ENCODE peak calls at places on chromosomes 12 and 14, in nine cellular contexts. One of them, this sample, is unnamed.

GRCh38 chr14:92004062-92004461 is 35.8 kb downstream of the TRIP11 start:
- DNase-seq in H4: no peak
- DNase-seq in NCI-H1436: no peak
- DNase-seq in lung: no peak
- DNase-seq in fibroblast of pulmonary artery: no peak
- DNase-seq in HL-60: no peak
- DNase-seq in kidney glomerular epithelial cell: no peak
- DNase-seq in stimulated activated CD4-positive, alpha-beta T cell treated with anti-CD3 and anti-CD28 coated beads, Interleukin-12 subunit alpha, Interleukin-12 subunit beta, amount 100 ng/mL, for 4 hours: no peak
- DNase-seq in transverse colon: no peak
- DNase-seq in this sample: no peak

GRCh38 chr12:79933580-79934264 is 1.2 kb downstream of the PPP1R12A start:
- DNase-seq in HL-60: peak
- DNase-seq in NCI-H1436: no peak
- DNase-seq in H4: no peak
- DNase-seq in fibroblast of pulmonary artery: peak
- DNase-seq in stimulated activated CD4-positive, alpha-beta T cell treated with anti-CD3 and anti-CD28 coated beads, Interleukin-12 subunit alpha, Interleukin-12 subunit beta, amount 100 ng/mL, for 4 hours: no peak
- DNase-seq in transverse colon: peak
- DNase-seq in lung: no peak
- DNase-seq in kidney glomerular epithelial cell: no peak
- DNase-seq in this sample: no peak

GRCh38 chr14:68544150-68544892 is 248.5 kb downstream of the ZFP36L1 start:
- DNase-seq in kidney glomerular epithelial cell: peak
- DNase-seq in fibroblast of pulmonary artery: peak
- DNase-seq in HL-60: no peak
- DNase-seq in H4: peak
- DNase-seq in NCI-H1436: no peak
- DNase-seq in lung: peak
- DNase-seq in stimulated activated CD4-positive, alpha-beta T cell treated with anti-CD3 and anti-CD28 coated beads, Interleukin-12 subunit alpha, Interleukin-12 subunit beta, amount 100 ng/mL, for 4 hours: no peak
- DNase-seq in transverse colon: peak
- DNase-seq in this sample: no peak

GRCh38 chr12:116734156-116734768 is 3.6 kb downstream of the SPRING1 start:
- DNase-seq in fibroblast of pulmonary artery: no peak
- DNase-seq in transverse colon: no peak
- DNase-seq in lung: no peak
- DNase-seq in kidney glomerular epithelial cell: no peak
- DNase-seq in HL-60: no peak
- DNase-seq in stimulated activated CD4-positive, alpha-beta T cell treated with anti-CD3 and anti-CD28 coated beads, Interleukin-12 subunit alpha, Interleukin-12 subunit beta, amount 100 ng/mL, for 4 hours: no peak
- DNase-seq in NCI-H1436: no peak
- DNase-seq in H4: no peak
- DNase-seq in this sample: no peak

GRCh38 chr12:27733052-27733656 is 22.5 kb downstream of the MRPS35 start:
- DNase-seq in lung: no peak
- DNase-seq in H4: peak
- DNase-seq in HL-60: peak
- DNase-seq in transverse colon: peak
- DNase-seq in kidney glomerular epithelial cell: peak
- DNase-seq in stimulated activated CD4-positive, alpha-beta T cell treated with anti-CD3 and anti-CD28 coated beads, Interleukin-12 subunit alpha, Interleukin-12 subunit beta, amount 100 ng/mL, for 4 hours: no peak
- DNase-seq in fibroblast of pulmonary artery: peak
- DNase-seq in NCI-H1436: no peak
- DNase-seq in this sample: peak

GRCh38 chr12:58566599-58566998 is 353.7 kb downstream of the LRIG3 start:
- DNase-seq in HL-60: no peak
- DNase-seq in lung: no peak
- DNase-seq in stimulated activated CD4-positive, alpha-beta T cell treated with anti-CD3 and anti-CD28 coated beads, Interleukin-12 subunit alpha, Interleukin-12 subunit beta, amount 100 ng/mL, for 4 hours: no peak
- DNase-seq in H4: peak
- DNase-seq in fibroblast of pulmonary artery: no peak
- DNase-seq in transverse colon: no peak
- DNase-seq in NCI-H1436: no peak
- DNase-seq in kidney glomerular epithelial cell: no peak
- DNase-seq in this sample: no peak

GRCh38 chr12:238116-238515 is 24.2 kb upstream of the SLC6A12 start:
- DNase-seq in NCI-H1436: no peak
- DNase-seq in HL-60: no peak
- DNase-seq in H4: no peak
- DNase-seq in kidney glomerular epithelial cell: no peak
- DNase-seq in stimulated activated CD4-positive, alpha-beta T cell treated with anti-CD3 and anti-CD28 coated beads, Interleukin-12 subunit alpha, Interleukin-12 subunit beta, amount 100 ng/mL, for 4 hours: no peak
- DNase-seq in transverse colon: no peak
- DNase-seq in fibroblast of pulmonary artery: no peak
- DNase-seq in lung: no peak
- DNase-seq in this sample: no peak

GRCh38 chr14:99721792-99722516 is 37.9 kb downstream of the CYP46A1 start:
- DNase-seq in H4: no peak
- DNase-seq in NCI-H1436: no peak
- DNase-seq in HL-60: no peak
- DNase-seq in kidney glomerular epithelial cell: no peak
- DNase-seq in lung: no peak
- DNase-seq in transverse colon: no peak
- DNase-seq in stimulated activated CD4-positive, alpha-beta T cell treated with anti-CD3 and anti-CD28 coated beads, Interleukin-12 subunit alpha, Interleukin-12 subunit beta, amount 100 ng/mL, for 4 hours: no peak
- DNase-seq in fibroblast of pulmonary artery: no peak
- DNase-seq in this sample: no peak

GRCh38 chr12:212799-213526 is 994 bp downstream of the SLC6A12 start:
- DNase-seq in stimulated activated CD4-positive, alpha-beta T cell treated with anti-CD3 and anti-CD28 coated beads, Interleukin-12 subunit alpha, Interleukin-12 subunit beta, amount 100 ng/mL, for 4 hours: no peak
- DNase-seq in HL-60: peak
- DNase-seq in transverse colon: peak
- DNase-seq in H4: no peak
- DNase-seq in NCI-H1436: no peak
- DNase-seq in kidney glomerular epithelial cell: peak
- DNase-seq in lung: no peak
- DNase-seq in fibroblast of pulmonary artery: no peak
- DNase-seq in this sample: no peak

GRCh38 chr14:99215277-99215676 is 56.7 kb downstream of the BCL11B start:
- DNase-seq in HL-60: no peak
- DNase-seq in fibroblast of pulmonary artery: peak
- DNase-seq in lung: no peak
- DNase-seq in kidney glomerular epithelial cell: peak
- DNase-seq in NCI-H1436: no peak
- DNase-seq in transverse colon: no peak
- DNase-seq in stimulated activated CD4-positive, alpha-beta T cell treated with anti-CD3 and anti-CD28 coated beads, Interleukin-12 subunit alpha, Interleukin-12 subunit beta, amount 100 ng/mL, for 4 hours: no peak
- DNase-seq in H4: peak
- DNase-seq in this sample: no peak

GRCh38 chr14:28785096-28785952 is 18.7 kb downstream of the FOXG1 start:
- DNase-seq in stimulated activated CD4-positive, alpha-beta T cell treated with anti-CD3 and anti-CD28 coated beads, Interleukin-12 subunit alpha, Interleukin-12 subunit beta, amount 100 ng/mL, for 4 hours: no peak
- DNase-seq in lung: no peak
- DNase-seq in H4: peak
- DNase-seq in fibroblast of pulmonary artery: no peak
- DNase-seq in HL-60: no peak
- DNase-seq in NCI-H1436: peak
- DNase-seq in transverse colon: no peak
- DNase-seq in kidney glomerular epithelial cell: no peak
- DNase-seq in this sample: no peak

GRCh38 chr14:23430733-23431105 is 4.7 kb downstream of the MYH7 start:
- DNase-seq in fibroblast of pulmonary artery: peak
- DNase-seq in lung: no peak
- DNase-seq in stimulated activated CD4-positive, alpha-beta T cell treated with anti-CD3 and anti-CD28 coated beads, Interleukin-12 subunit alpha, Interleukin-12 subunit beta, amount 100 ng/mL, for 4 hours: no peak
- DNase-seq in HL-60: no peak
- DNase-seq in kidney glomerular epithelial cell: peak
- DNase-seq in transverse colon: no peak
- DNase-seq in H4: peak
- DNase-seq in NCI-H1436: no peak
- DNase-seq in this sample: no peak

GRCh38 chr12:122878780-122879612 is 16.9 kb downstream of the VPS37B start:
- DNase-seq in lung: no peak
- DNase-seq in NCI-H1436: no peak
- DNase-seq in transverse colon: no peak
- DNase-seq in H4: no peak
- DNase-seq in stimulated activated CD4-positive, alpha-beta T cell treated with anti-CD3 and anti-CD28 coated beads, Interleukin-12 subunit alpha, Interleukin-12 subunit beta, amount 100 ng/mL, for 4 hours: no peak
- DNase-seq in HL-60: no peak
- DNase-seq in kidney glomerular epithelial cell: no peak
- DNase-seq in fibroblast of pulmonary artery: no peak
- DNase-seq in this sample: no peak

GRCh38 chr14:69582207-69582606 is 7.5 kb upstream of the CCDC177 start:
- DNase-seq in NCI-H1436: no peak
- DNase-seq in kidney glomerular epithelial cell: no peak
- DNase-seq in lung: no peak
- DNase-seq in fibroblast of pulmonary artery: peak
- DNase-seq in stimulated activated CD4-positive, alpha-beta T cell treated with anti-CD3 and anti-CD28 coated beads, Interleukin-12 subunit alpha, Interleukin-12 subunit beta, amount 100 ng/mL, for 4 hours: no peak
- DNase-seq in transverse colon: no peak
- DNase-seq in HL-60: no peak
- DNase-seq in H4: no peak
- DNase-seq in this sample: no peak

GRCh38 chr12:123111498-123112165 is 39.3 kb downstream of the PITPNM2 start:
- DNase-seq in fibroblast of pulmonary artery: no peak
- DNase-seq in H4: no peak
- DNase-seq in NCI-H1436: no peak
- DNase-seq in stimulated activated CD4-positive, alpha-beta T cell treated with anti-CD3 and anti-CD28 coated beads, Interleukin-12 subunit alpha, Interleukin-12 subunit beta, amount 100 ng/mL, for 4 hours: no peak
- DNase-seq in kidney glomerular epithelial cell: no peak
- DNase-seq in HL-60: no peak
- DNase-seq in lung: no peak
- DNase-seq in transverse colon: no peak
- DNase-seq in this sample: no peak

GRCh38 chr14:72590577-72590976 is 303.3 kb downstream of the DPF3 start:
- DNase-seq in HL-60: no peak
- DNase-seq in transverse colon: no peak
- DNase-seq in lung: no peak
- DNase-seq in stimulated activated CD4-positive, alpha-beta T cell treated with anti-CD3 and anti-CD28 coated beads, Interleukin-12 subunit alpha, Interleukin-12 subunit beta, amount 100 ng/mL, for 4 hours: no peak
- DNase-seq in H4: no peak
- DNase-seq in fibroblast of pulmonary artery: no peak
- DNase-seq in kidney glomerular epithelial cell: no peak
- DNase-seq in NCI-H1436: no peak
- DNase-seq in this sample: no peak

GRCh38 chr14:103534576-103535061 is 5.6 kb downstream of the TRMT61A start:
- DNase-seq in H4: no peak
- DNase-seq in lung: no peak
- DNase-seq in stimulated activated CD4-positive, alpha-beta T cell treated with anti-CD3 and anti-CD28 coated beads, Interleukin-12 subunit alpha, Interleukin-12 subunit beta, amount 100 ng/mL, for 4 hours: no peak
- DNase-seq in NCI-H1436: no peak
- DNase-seq in transverse colon: no peak
- DNase-seq in fibroblast of pulmonary artery: no peak
- DNase-seq in HL-60: no peak
- DNase-seq in kidney glomerular epithelial cell: no peak
- DNase-seq in this sample: no peak

GRCh38 chr14:40197344-40197743 is 765.1 kb upstream of the FBXO33 start:
- DNase-seq in HL-60: no peak
- DNase-seq in kidney glomerular epithelial cell: no peak
- DNase-seq in transverse colon: no peak
- DNase-seq in fibroblast of pulmonary artery: no peak
- DNase-seq in NCI-H1436: no peak
- DNase-seq in H4: no peak
- DNase-seq in lung: no peak
- DNase-seq in stimulated activated CD4-positive, alpha-beta T cell treated with anti-CD3 and anti-CD28 coated beads, Interleukin-12 subunit alpha, Interleukin-12 subunit beta, amount 100 ng/mL, for 4 hours: no peak
- DNase-seq in this sample: no peak